ENCODE peak calls at places on chromosomes 5 and 9, in nine cellular contexts. M is heart right ventricle, B is stomach, N is NB4, F is fibroblast of mammary gland, P is thyroid gland, T is fibroblast of pulmonary artery, D is endodermal cell, U is left lung. O is an unnamed sample.

GRCh38 chr5:139245637-139246335 is 47.6 kb upstream of the SIL1 start:
- DNase-seq in M (no peak), B (no peak), N (peak; percentile 51), F (no peak), P (no peak), T (no peak), D (no peak), U (no peak), O (no peak)

GRCh38 chr5:67996596-67996995 is 219.0 kb upstream of the PIK3R1 start:
- DNase-seq in M (no peak), B (no peak), N (no peak), F (no peak), P (no peak), T (no peak), D (no peak), U (no peak), O (no peak)

GRCh38 chr5:65013141-65013540 is 244.4 kb downstream of the CWC27 start:
- DNase-seq in M (no peak), B (no peak), N (no peak), F (peak; percentile 85), P (no peak), T (peak; percentile 44), D (no peak), U (no peak), O (no peak)

GRCh38 chr5:53167836-53168235 is 58.3 kb upstream of the MOCS2 start:
- DNase-seq in M (peak; percentile 47), B (peak; percentile 26), N (no peak), F (peak; percentile 55), P (peak; percentile 12), T (peak; percentile 72), D (no peak), U (no peak), O (no peak)

GRCh38 chr9:118302721-118303120 is 598.5 kb downstream of the TLR4 start:
- DNase-seq in M (no peak), B (no peak), N (no peak), F (no peak), P (no peak), T (no peak), D (no peak), U (no peak), O (no peak)

GRCh38 chr9:116073826-116074225 is 79.8 kb upstream of the PAPPA start:
- DNase-seq in M (no peak), B (no peak), N (no peak), F (peak; percentile 98), P (no peak), T (peak; percentile 72), D (no peak), U (peak; percentile 39), O (peak; percentile 54)

GRCh38 chr5:14266686-14267085 is 123.5 kb downstream of the TRIO start:
- DNase-seq in M (no peak), B (no peak), N (peak; percentile 14), F (no peak), P (no peak), T (peak; percentile 26), D (no peak), U (no peak), O (no peak)

GRCh38 chr5:81779125-81779934 is 28.4 kb upstream of the SSBP2 start:
- DNase-seq in M (peak; percentile 58), B (peak; percentile 81), N (peak; percentile 68), F (peak; percentile 48), P (peak; percentile 83), T (peak; percentile 29), D (no peak), U (peak; percentile 80), O (peak; percentile 27)

GRCh38 chr5:141880961-141881801 is 3.0 kb upstream of the PCDH1 start:
- DNase-seq in M (peak; percentile 63), B (no peak), N (no peak), F (no peak), P (no peak), T (peak; percentile 45), D (no peak), U (no peak), O (peak; percentile 38)

GRCh38 chr5:141881886-141882285 is 3.7 kb upstream of the PCDH1 start:
- DNase-seq in M (no peak), B (no peak), N (no peak), F (no peak), P (no peak), T (no peak), D (no peak), U (no peak), O (no peak)

GRCh38 chr5:141878771-141879759 is 855 bp upstream of the PCDH1 start:
- DNase-seq in M (peak; percentile 96), B (peak; percentile 93), N (peak; percentile 84), F (peak; percentile 84), P (peak; percentile 96), T (peak; percentile 89), D (peak; percentile 95), U (peak; percentile 91), O (peak; percentile 93)

GRCh38 chr5:141878186-141878770 is at the start of gene PCDH1:
- DNase-seq in M (peak; percentile 45), B (peak; percentile 61), N (no peak), F (no peak), P (peak; percentile 63), T (peak; percentile 27), D (no peak), U (no peak), O (peak; percentile 55)

DNA sequence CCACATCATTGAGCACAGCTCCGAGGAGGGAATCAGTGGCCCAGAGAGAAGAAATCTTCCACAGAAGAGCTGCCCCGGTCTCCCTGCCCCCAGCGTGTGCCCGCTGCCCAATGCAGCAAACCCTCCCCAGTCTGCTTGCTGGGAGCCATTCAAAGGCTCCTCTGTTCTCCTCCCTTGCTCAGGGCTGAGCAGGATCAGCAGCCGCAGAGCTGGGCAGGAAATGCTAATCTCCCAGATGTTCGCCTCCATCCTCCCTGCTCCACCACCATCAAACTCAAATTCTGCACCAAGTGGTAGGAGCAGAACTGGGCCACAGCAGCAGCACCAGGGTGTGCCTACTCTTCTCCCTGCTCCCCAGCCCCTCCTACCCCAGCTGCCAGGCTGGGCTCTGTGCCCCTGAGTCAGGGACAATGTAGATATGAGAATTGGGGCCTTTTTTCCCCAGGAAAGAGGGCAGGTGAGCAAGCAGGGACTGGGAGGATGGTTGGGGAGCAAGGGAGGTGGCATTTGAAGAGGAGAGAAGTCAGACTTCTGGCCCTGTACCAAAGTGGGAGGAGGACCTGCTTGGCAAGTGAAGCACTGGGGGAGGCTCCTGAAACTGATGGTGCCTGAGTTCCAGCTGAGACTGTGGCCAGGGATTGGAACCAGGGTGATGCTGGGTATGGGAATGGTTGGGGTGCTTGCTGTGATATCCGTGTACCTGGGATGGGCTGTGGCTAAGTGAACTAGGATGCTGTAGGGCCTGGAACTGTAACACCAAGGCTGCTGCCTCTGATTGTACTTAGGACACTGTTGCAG is 1.9 kb upstream of the PCDH1 start:
- DNase-seq in M (no peak), B (no peak), N (no peak), F (no peak), P (no peak), T (no peak), D (no peak), U (no peak), O (no peak)
- H3K4me3 ChIP-seq in M (no peak overlapping the region), B (no peak overlapping the region), N (no peak overlapping the region), F (no peak overlapping the region), P (no peak overlapping the region), T (no peak overlapping the region), D (no peak overlapping the region), U (no peak overlapping the region), O (no peak overlapping the region)

DNA sequence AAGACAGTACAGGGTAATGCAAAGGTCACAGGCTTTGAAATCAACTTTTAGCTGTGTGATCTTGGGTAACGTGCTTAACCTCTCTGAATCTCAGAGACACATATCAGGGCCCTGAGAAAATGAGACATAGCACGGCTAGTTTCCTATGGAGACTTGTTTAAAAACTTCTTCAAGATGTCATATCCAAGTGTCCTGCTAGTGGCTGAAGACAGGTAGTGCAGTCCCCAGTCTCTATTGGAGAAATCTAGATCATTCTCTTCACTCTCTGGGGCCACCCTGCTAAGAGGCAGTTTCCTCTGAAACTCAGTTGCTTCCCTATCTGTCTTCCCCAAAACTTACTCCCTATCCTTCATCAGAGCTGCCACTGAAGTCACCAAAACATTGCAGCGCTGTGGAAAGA is 30.3 kb upstream of the GRXCR2 start:
- DNase-seq in M (no peak), B (no peak), N (no peak), F (no peak), P (no peak), T (no peak), D (no peak), U (no peak), O (no peak)
- TF ChIP-seq CTCF in M (no peak), B (peak; percentile 37), N (peak; percentile 16), F (peak; percentile 23), P (no peak), T (peak; percentile 36), D (peak; percentile 72), U (no peak), O (peak; percentile 35)

DNA sequence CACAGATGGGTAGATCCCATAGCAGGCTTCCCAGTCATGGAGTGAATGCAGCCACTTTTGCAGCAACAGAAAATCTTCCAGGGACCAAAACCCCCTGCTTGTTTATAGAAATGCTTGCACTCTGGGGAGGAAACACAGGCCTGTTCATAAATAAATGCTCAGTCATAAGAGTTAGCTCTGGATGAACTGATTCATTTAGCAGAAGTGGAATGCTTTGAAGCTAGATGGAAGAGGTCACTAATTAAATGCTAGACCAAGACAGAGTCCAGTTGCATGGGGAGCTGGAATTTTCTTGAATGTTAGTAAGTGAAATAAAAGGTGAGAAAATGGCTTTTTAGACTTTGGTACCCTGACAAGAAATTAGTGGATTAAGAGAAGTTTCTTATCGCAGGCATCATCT is 115.7 kb downstream of the PDE8B start:
- DNase-seq in M (no peak), B (no peak), N (no peak), F (no peak), P (no peak), T (no peak), D (no peak), U (no peak), O (no peak)
- H3K4me3 ChIP-seq in M (no peak overlapping the region), B (no peak overlapping the region), N (no peak overlapping the region), F (no peak overlapping the region), P (no peak overlapping the region), T (no peak overlapping the region), D (no peak overlapping the region), U (no peak overlapping the region), O (no peak overlapping the region)

GRCh38 chr9:68704498-68704803 is 589 bp upstream of the PIP5K1B start:
- DNase-seq in M (no peak), B (no peak), N (no peak), F (no peak), P (no peak), T (no peak), D (no peak), U (no peak), O (no peak)
- TF ChIP-seq CTCF in M (no peak), B (no peak), N (no peak), F (no peak), P (no peak), T (no peak), D (no peak), U (no peak), O (no peak)

GRCh38 chr9:87677776-87678587 is 47.9 kb upstream of the CTSL start:
- DNase-seq in M (no peak), B (no peak), N (no peak), F (no peak), P (no peak), T (no peak), D (no peak), U (no peak), O (no peak)
- H3K4me3 ChIP-seq in M (no peak overlapping the region), B (no peak overlapping the region), N (no peak overlapping the region), F (no peak overlapping the region), P (no peak overlapping the region), T (no peak overlapping the region), D (no peak overlapping the region), U (no peak overlapping the region), O (no peak overlapping the region)